ENCODE peak calls at places on chromosomes 11 and 22, in six cellular contexts. One of them, this sample, is unnamed. For H3K4me1, H3K27me3 and H3K9me3, the result is how much of the 10 kb centered on the place peaks cover.

GRCh38 chr11:64407630-64408029 is 48.7 kb downstream of the RPS6KA4 start:
- DNase-seq in tibial artery: no peak
- DNase-seq in fibroblast of lung: no peak
- DNase-seq in thoracic aorta: no peak
- DNase-seq in PC-9: no peak
- DNase-seq in upper lobe of right lung: no peak
- DNase-seq in this sample: no peak

GRCh38 chr11:93984205-93984586 is 37.0 kb upstream of the HEPHL1 start:
- DNase-seq in PC-9: peak
- DNase-seq in thoracic aorta: no peak
- DNase-seq in fibroblast of lung: peak
- DNase-seq in tibial artery: no peak
- DNase-seq in upper lobe of right lung: no peak
- DNase-seq in this sample: no peak

GRCh38 chr11:117786099-117786870 is 10.7 kb downstream of the DSCAML1 start:
- DNase-seq in PC-9: peak
- DNase-seq in thoracic aorta: no peak
- DNase-seq in fibroblast of lung: no peak
- DNase-seq in upper lobe of right lung: no peak
- DNase-seq in tibial artery: no peak
- DNase-seq in this sample: peak

GRCh38 chr11:16460508-16460907 is 104.2 kb upstream of the SOX6 start:
- DNase-seq in thoracic aorta: no peak
- DNase-seq in upper lobe of right lung: no peak
- DNase-seq in tibial artery: no peak
- DNase-seq in fibroblast of lung: no peak
- DNase-seq in PC-9: no peak
- DNase-seq in this sample: no peak

GRCh38 chr11:2675540-2675939 is 24.3 kb downstream of the KCNQ1OT1 start:
- DNase-seq in upper lobe of right lung: peak
- DNase-seq in thoracic aorta: no peak
- DNase-seq in tibial artery: peak
- DNase-seq in fibroblast of lung: no peak
- DNase-seq in PC-9: no peak
- DNase-seq in this sample: peak

GRCh38 chr11:33234397-33235168 is 22.6 kb upstream of the HIPK3 start:
- DNase-seq in PC-9: no peak
- DNase-seq in tibial artery: no peak
- DNase-seq in upper lobe of right lung: no peak
- DNase-seq in thoracic aorta: no peak
- DNase-seq in fibroblast of lung: no peak
- DNase-seq in this sample: no peak

GRCh38 chr11:94025695-94026394 is 4.7 kb downstream of the HEPHL1 start:
- DNase-seq in upper lobe of right lung: no peak
- DNase-seq in fibroblast of lung: peak
- DNase-seq in PC-9: no peak
- DNase-seq in tibial artery: no peak
- DNase-seq in thoracic aorta: no peak
- DNase-seq in this sample: no peak

GRCh38 chr22:19679476-19680099 is 34.7 kb upstream of the SEPTIN5 start:
- DNase-seq in fibroblast of lung: no peak
- DNase-seq in thoracic aorta: no peak
- DNase-seq in upper lobe of right lung: peak
- DNase-seq in PC-9: no peak
- DNase-seq in tibial artery: no peak
- DNase-seq in this sample: no peak

GRCh38 chr11:100942016-100942415 is 187.6 kb downstream of the PGR start:
- DNase-seq in upper lobe of right lung: no peak
- DNase-seq in PC-9: no peak
- DNase-seq in tibial artery: no peak
- DNase-seq in fibroblast of lung: peak
- DNase-seq in thoracic aorta: no peak
- DNase-seq in this sample: no peak

GRCh38 chr22:34976474-34976873 is 89.5 kb upstream of the ISX start:
- DNase-seq in upper lobe of right lung: no peak
- DNase-seq in thoracic aorta: no peak
- DNase-seq in PC-9: no peak
- DNase-seq in fibroblast of lung: no peak
- DNase-seq in tibial artery: no peak
- DNase-seq in this sample: no peak

GRCh38 chr11:11842426-11843008 is 745 bp downstream of the USP47 start:
- DNase-seq in thoracic aorta: no peak
- DNase-seq in tibial artery: peak
- DNase-seq in upper lobe of right lung: no peak
- DNase-seq in PC-9: peak
- DNase-seq in fibroblast of lung: peak
- DNase-seq in this sample: peak

GRCh38 chr11:68049509-68050370 is 10.9 kb downstream of the TCIRG1 start:
- DNase-seq in fibroblast of lung: peak
- DNase-seq in PC-9: no peak
- DNase-seq in upper lobe of right lung: no peak
- DNase-seq in thoracic aorta: no peak
- DNase-seq in tibial artery: no peak
- DNase-seq in this sample: peak

GRCh38 chr11:118957549-118957948 is 1.5 kb downstream of the UPK2 start:
- DNase-seq in PC-9: no peak
- DNase-seq in thoracic aorta: no peak
- DNase-seq in tibial artery: no peak
- DNase-seq in fibroblast of lung: no peak
- DNase-seq in upper lobe of right lung: no peak
- DNase-seq in this sample: no peak

GRCh38 chr11:75706260-75706729 is 11.3 kb upstream of the MOGAT2 start:
- DNase-seq in fibroblast of lung: peak
- DNase-seq in tibial artery: peak
- DNase-seq in upper lobe of right lung: peak
- DNase-seq in thoracic aorta: no peak
- DNase-seq in PC-9: peak
- DNase-seq in this sample: peak

GRCh38 chr11:17927041-17927440 is 85.8 kb downstream of the SERGEF start:
- DNase-seq in upper lobe of right lung: no peak
- DNase-seq in tibial artery: no peak
- DNase-seq in thoracic aorta: no peak
- DNase-seq in PC-9: no peak
- DNase-seq in fibroblast of lung: no peak
- DNase-seq in this sample: no peak

GRCh38 chr11:115682101-115682500 is 177.9 kb upstream of the CADM1 start:
- DNase-seq in PC-9: no peak
- DNase-seq in upper lobe of right lung: no peak
- DNase-seq in fibroblast of lung: peak
- DNase-seq in tibial artery: no peak
- DNase-seq in thoracic aorta: no peak
- DNase-seq in this sample: no peak
- H3K4me1 ChIP-seq in PC-9: under half
- H3K4me1 ChIP-seq in upper lobe of right lung: under half
- H3K4me1 ChIP-seq in fibroblast of lung: under half
- H3K4me1 ChIP-seq in tibial artery: under half
- H3K4me1 ChIP-seq in thoracic aorta: under half
- H3K4me1 ChIP-seq in this sample: under half

GRCh38 chr11:125167954-125168821 is 3.6 kb downstream of the PKNOX2 start:
- DNase-seq in PC-9: no peak
- DNase-seq in tibial artery: no peak
- DNase-seq in thoracic aorta: no peak
- DNase-seq in fibroblast of lung: peak
- DNase-seq in upper lobe of right lung: no peak
- DNase-seq in this sample: peak
- H3K27me3 ChIP-seq in PC-9: under half
- H3K27me3 ChIP-seq in tibial artery: under half
- H3K27me3 ChIP-seq in thoracic aorta: under half
- H3K27me3 ChIP-seq in fibroblast of lung: under half
- H3K27me3 ChIP-seq in upper lobe of right lung: under half
- H3K27me3 ChIP-seq in this sample: under half

DNA sequence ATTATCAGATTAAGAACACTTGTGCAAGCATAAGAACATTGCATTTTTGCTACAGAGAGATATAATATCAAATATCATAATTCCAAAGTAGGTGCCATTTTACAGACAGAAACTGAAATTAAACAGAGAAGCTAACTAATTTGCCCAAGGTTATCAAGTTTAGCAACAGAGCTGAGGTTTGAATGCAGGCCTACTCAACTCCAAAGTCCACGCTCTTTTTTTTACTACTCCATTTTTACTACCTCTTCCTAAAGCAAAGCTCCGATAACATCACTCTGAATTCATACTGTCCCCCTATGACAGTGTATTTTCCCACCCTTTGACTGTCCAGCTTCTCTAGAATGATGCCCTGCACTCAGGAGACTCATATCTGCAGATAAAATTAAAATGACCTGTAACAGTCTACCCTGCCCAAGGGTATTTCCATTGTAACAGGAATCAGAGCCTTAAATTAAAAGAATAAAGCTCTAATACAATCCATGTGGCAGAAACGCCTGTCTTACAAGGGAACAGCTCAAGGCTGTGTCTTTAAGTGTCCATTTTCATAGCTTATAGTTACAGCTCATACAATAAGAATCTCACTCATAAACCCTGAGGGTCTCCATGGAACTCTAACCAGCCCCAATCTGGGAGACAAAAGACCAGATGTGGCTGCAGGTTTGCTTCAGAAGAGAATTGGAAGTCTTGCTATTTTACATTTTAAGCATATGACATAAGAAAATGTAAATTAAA is 36.8 kb downstream of the ALG9 start:
- DNase-seq in tibial artery: no peak
- DNase-seq in upper lobe of right lung: no peak
- DNase-seq in PC-9: no peak
- DNase-seq in thoracic aorta: no peak
- DNase-seq in fibroblast of lung: no peak
- DNase-seq in this sample: no peak
- H3K9me3 ChIP-seq in tibial artery: under half
- H3K9me3 ChIP-seq in upper lobe of right lung: under half
- H3K9me3 ChIP-seq in PC-9: under half
- H3K9me3 ChIP-seq in thoracic aorta: under half
- H3K9me3 ChIP-seq in fibroblast of lung: under half
- H3K9me3 ChIP-seq in this sample: under half

DNA sequence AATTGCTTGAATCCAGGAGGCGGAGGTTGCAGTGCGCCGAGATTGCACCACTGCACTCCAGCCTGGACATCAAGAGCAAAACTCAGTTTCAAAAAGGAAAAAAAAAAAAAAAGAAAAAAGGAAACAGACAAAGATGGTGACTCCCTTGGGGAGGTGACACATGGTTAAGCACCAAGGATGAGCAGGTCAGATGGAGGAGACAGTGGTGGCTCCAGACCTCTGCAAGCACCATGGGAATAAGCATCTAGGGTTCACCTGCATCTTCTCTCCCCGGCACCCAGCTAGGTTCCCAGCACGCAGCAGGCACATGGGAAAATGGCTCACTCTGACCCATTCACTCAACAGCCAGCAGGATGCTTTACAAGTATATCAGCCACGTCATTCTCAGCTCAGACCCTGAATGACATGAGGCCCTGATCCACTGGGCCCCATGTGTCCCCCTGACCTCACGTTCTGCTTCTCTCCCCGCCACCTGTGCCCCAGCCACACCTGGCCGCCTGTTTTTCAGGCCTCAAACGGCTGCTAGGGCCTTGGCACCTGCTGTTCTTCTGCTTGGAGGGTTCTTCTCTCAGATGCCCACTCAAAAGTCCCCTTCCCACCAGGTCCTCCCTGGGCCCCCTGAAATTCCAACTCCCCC is 24.2 kb downstream of the A4GALT start:
- DNase-seq in tibial artery: no peak
- DNase-seq in fibroblast of lung: no peak
- DNase-seq in upper lobe of right lung: no peak
- DNase-seq in PC-9: peak
- DNase-seq in thoracic aorta: no peak
- DNase-seq in this sample: no peak
- H3K4me1 ChIP-seq in tibial artery: under half
- H3K4me1 ChIP-seq in fibroblast of lung: under half
- H3K4me1 ChIP-seq in upper lobe of right lung: under half
- H3K4me1 ChIP-seq in PC-9: under half
- H3K4me1 ChIP-seq in thoracic aorta: under half
- H3K4me1 ChIP-seq in this sample: under half

GRCh38 chr11:44343778-44344424 is 34.0 kb upstream of the ALX4 start:
- DNase-seq in upper lobe of right lung: no peak
- DNase-seq in tibial artery: no peak
- DNase-seq in PC-9: no peak
- DNase-seq in fibroblast of lung: no peak
- DNase-seq in thoracic aorta: no peak
- DNase-seq in this sample: no peak
- H3K27me3 ChIP-seq in upper lobe of right lung: under half
- H3K27me3 ChIP-seq in tibial artery: under half
- H3K27me3 ChIP-seq in PC-9: under half
- H3K27me3 ChIP-seq in fibroblast of lung: under half
- H3K27me3 ChIP-seq in thoracic aorta: under half
- H3K27me3 ChIP-seq in this sample: under half

DNA sequence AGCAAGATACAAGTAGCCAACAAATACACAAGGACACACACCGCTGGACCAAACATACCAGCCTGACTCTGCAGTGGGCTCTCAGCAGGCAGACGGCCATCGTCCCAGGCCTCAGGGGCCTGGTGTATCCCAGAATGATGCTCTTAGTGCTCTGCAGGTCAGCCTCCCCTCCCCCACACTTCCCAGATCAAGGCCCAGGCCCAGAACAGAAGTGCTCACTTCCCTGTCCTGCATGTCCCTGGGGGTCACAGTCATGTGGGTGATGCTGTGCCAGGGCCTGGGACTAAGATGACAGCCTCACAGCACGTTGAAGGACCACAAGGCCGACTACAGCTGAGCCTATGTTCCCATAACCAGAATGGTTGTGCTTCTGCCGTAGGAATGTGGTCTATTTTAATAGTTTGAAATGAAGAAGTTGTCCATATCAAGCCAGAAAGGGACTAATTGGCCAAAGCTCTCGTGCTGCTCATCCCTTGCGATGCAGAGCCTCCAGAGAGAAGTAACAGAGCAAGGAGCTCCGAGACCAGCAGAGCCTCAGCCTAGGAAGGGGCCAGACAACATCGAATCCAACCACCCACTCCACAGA is 48.6 kb downstream of the GAB4 start:
- DNase-seq in upper lobe of right lung: no peak
- DNase-seq in fibroblast of lung: no peak
- DNase-seq in tibial artery: no peak
- DNase-seq in thoracic aorta: no peak
- DNase-seq in PC-9: no peak
- DNase-seq in this sample: no peak
- H3K9me3 ChIP-seq in upper lobe of right lung: under half
- H3K9me3 ChIP-seq in fibroblast of lung: under half
- H3K9me3 ChIP-seq in tibial artery: under half
- H3K9me3 ChIP-seq in thoracic aorta: under half
- H3K9me3 ChIP-seq in PC-9: under half
- H3K9me3 ChIP-seq in this sample: under half

DNA sequence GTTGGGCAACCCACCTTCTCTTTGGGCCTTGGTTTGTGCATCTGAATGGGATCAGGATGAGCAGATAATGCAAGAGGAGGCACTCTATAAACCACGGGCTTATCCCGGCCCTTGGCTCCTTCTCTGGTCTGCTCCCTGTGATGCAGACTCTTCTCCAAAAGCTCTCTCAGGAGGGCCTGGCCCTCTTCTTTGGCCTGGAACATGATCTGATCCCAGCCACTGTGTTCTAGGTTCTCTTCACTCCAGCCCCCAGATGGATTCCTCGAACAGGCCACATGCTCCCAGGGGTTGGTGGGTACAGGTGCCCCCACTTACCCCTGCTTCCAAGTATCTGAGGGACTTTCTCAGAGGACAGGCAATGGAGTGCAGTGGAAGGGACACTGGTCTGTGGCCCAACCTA is 8.7 kb upstream of the UCP3 start:
- DNase-seq in thoracic aorta: no peak
- DNase-seq in PC-9: no peak
- DNase-seq in upper lobe of right lung: no peak
- DNase-seq in tibial artery: no peak
- DNase-seq in fibroblast of lung: no peak
- DNase-seq in this sample: no peak
- H3K4me1 ChIP-seq in thoracic aorta: under half
- H3K4me1 ChIP-seq in PC-9: under half
- H3K4me1 ChIP-seq in upper lobe of right lung: under half
- H3K4me1 ChIP-seq in tibial artery: under half
- H3K4me1 ChIP-seq in fibroblast of lung: under half
- H3K4me1 ChIP-seq in this sample: under half

This sample was measured in Caco-2.